ENCODE peak calls at places on chromosomes 13 and 19, in six cellular contexts. One of them, this sample, is unnamed.

GRCh38 chr13:39273953-39274352 is 235.7 kb downstream of the NHLRC3 start:
- DNase-seq in A549: peak
- DNase-seq in GM12878: no peak
- DNase-seq in HepG2: no peak
- DNase-seq in K562: no peak
- DNase-seq in endothelial cell of umbilical vein: peak
- DNase-seq in this sample: peak

GRCh38 chr13:57630661-57631606 is 610 bp upstream of the PCDH17 start:
- DNase-seq in endothelial cell of umbilical vein: peak
- DNase-seq in GM12878: no peak
- DNase-seq in A549: no peak
- DNase-seq in K562: no peak
- DNase-seq in HepG2: no peak
- DNase-seq in this sample: no peak

GRCh38 chr13:35512271-35512920 is 35.9 kb upstream of the MAB21L1 start:
- DNase-seq in K562: no peak
- DNase-seq in HepG2: no peak
- DNase-seq in endothelial cell of umbilical vein: peak
- DNase-seq in A549: no peak
- DNase-seq in GM12878: no peak
- DNase-seq in this sample: peak

GRCh38 chr19:52492991-52493470 is 34.4 kb upstream of the ZNF808 start:
- DNase-seq in endothelial cell of umbilical vein: peak
- DNase-seq in HepG2: no peak
- DNase-seq in GM12878: no peak
- DNase-seq in A549: no peak
- DNase-seq in K562: no peak
- DNase-seq in this sample: no peak

GRCh38 chr13:24276310-24276709 is 33.1 kb upstream of the C1QTNF9 start:
- DNase-seq in K562: no peak
- DNase-seq in endothelial cell of umbilical vein: no peak
- DNase-seq in HepG2: no peak
- DNase-seq in A549: no peak
- DNase-seq in GM12878: peak
- DNase-seq in this sample: peak

GRCh38 chr19:13152356-13152853 is 2.2 kb downstream of the IER2 start:
- DNase-seq in A549: no peak
- DNase-seq in HepG2: no peak
- DNase-seq in GM12878: no peak
- DNase-seq in K562: no peak
- DNase-seq in endothelial cell of umbilical vein: no peak
- DNase-seq in this sample: no peak

GRCh38 chr19:5434970-5435641 is 20.1 kb upstream of the ZNRF4 start:
- DNase-seq in GM12878: no peak
- DNase-seq in HepG2: peak
- DNase-seq in A549: peak
- DNase-seq in endothelial cell of umbilical vein: no peak
- DNase-seq in K562: peak
- DNase-seq in this sample: no peak

GRCh38 chr19:50548191-50549058 is 19.8 kb downstream of the LRRC4B start:
- DNase-seq in endothelial cell of umbilical vein: no peak
- DNase-seq in K562: no peak
- DNase-seq in A549: no peak
- DNase-seq in GM12878: no peak
- DNase-seq in HepG2: no peak
- DNase-seq in this sample: no peak

GRCh38 chr19:17081672-17082630 is 6.4 kb downstream of the MYO9B start:
- DNase-seq in HepG2: no peak
- DNase-seq in GM12878: no peak
- DNase-seq in K562: no peak
- DNase-seq in A549: no peak
- DNase-seq in endothelial cell of umbilical vein: no peak
- DNase-seq in this sample: no peak

GRCh38 chr13:24207841-24208240 is 47.3 kb downstream of the SPATA13 start:
- DNase-seq in A549: no peak
- DNase-seq in GM12878: no peak
- DNase-seq in endothelial cell of umbilical vein: no peak
- DNase-seq in HepG2: no peak
- DNase-seq in K562: no peak
- DNase-seq in this sample: no peak

GRCh38 chr13:67643656-67644055 is 413.5 kb upstream of the PCDH9 start:
- DNase-seq in endothelial cell of umbilical vein: no peak
- DNase-seq in GM12878: no peak
- DNase-seq in A549: no peak
- DNase-seq in HepG2: no peak
- DNase-seq in K562: no peak
- DNase-seq in this sample: no peak

GRCh38 chr19:2253106-2254051 is 2.8 kb downstream of the JSRP1 start:
- DNase-seq in GM12878: no peak
- DNase-seq in endothelial cell of umbilical vein: no peak
- DNase-seq in HepG2: peak
- DNase-seq in K562: no peak
- DNase-seq in A549: no peak
- DNase-seq in this sample: peak

GRCh38 chr13:45784755-45785675 is 66.5 kb downstream of the SIAH3 start:
- DNase-seq in HepG2: no peak
- DNase-seq in GM12878: no peak
- DNase-seq in A549: no peak
- DNase-seq in K562: no peak
- DNase-seq in endothelial cell of umbilical vein: no peak
- DNase-seq in this sample: no peak

GRCh38 chr19:5691205-5691929 is 1.3 kb downstream of the RPL36 start:
- DNase-seq in K562: peak
- DNase-seq in GM12878: no peak
- DNase-seq in endothelial cell of umbilical vein: peak
- DNase-seq in HepG2: no peak
- DNase-seq in A549: peak
- DNase-seq in this sample: peak

GRCh38 chr19:8571006-8571411 is 6.2 kb downstream of the MYO1F start:
- DNase-seq in K562: no peak
- DNase-seq in HepG2: peak
- DNase-seq in GM12878: no peak
- DNase-seq in endothelial cell of umbilical vein: no peak
- DNase-seq in A549: peak
- DNase-seq in this sample: peak

GRCh38 chr19:55836340-55836739 is at the start of gene NLRP4:
- DNase-seq in HepG2: no peak
- DNase-seq in A549: peak
- DNase-seq in GM12878: no peak
- DNase-seq in endothelial cell of umbilical vein: no peak
- DNase-seq in K562: no peak
- DNase-seq in this sample: no peak

GRCh38 chr19:35518313-35518712 is 4.9 kb upstream of the DMKN start:
- DNase-seq in K562: no peak
- DNase-seq in A549: peak
- DNase-seq in HepG2: no peak
- DNase-seq in GM12878: no peak
- DNase-seq in endothelial cell of umbilical vein: no peak
- DNase-seq in this sample: no peak

GRCh38 chr19:4277051-4277700 is 1.9 kb upstream of the SHD start:
- DNase-seq in HepG2: no peak
- DNase-seq in A549: no peak
- DNase-seq in GM12878: no peak
- DNase-seq in K562: peak
- DNase-seq in endothelial cell of umbilical vein: no peak
- DNase-seq in this sample: no peak

GRCh38 chr19:4278010-4278409 is 1.1 kb upstream of the SHD start:
- DNase-seq in A549: no peak
- DNase-seq in GM12878: no peak
- DNase-seq in endothelial cell of umbilical vein: no peak
- DNase-seq in HepG2: no peak
- DNase-seq in K562: no peak
- DNase-seq in this sample: no peak

GRCh38 chr19:4279530-4280422 is 710 bp downstream of the SHD start:
- DNase-seq in K562: no peak
- DNase-seq in HepG2: no peak
- DNase-seq in endothelial cell of umbilical vein: no peak
- DNase-seq in A549: no peak
- DNase-seq in GM12878: no peak
- DNase-seq in this sample: no peak

GRCh38 chr19:4278460-4278901 is 585 bp upstream of the SHD start:
- DNase-seq in A549: no peak
- DNase-seq in HepG2: no peak
- DNase-seq in endothelial cell of umbilical vein: no peak
- DNase-seq in GM12878: no peak
- DNase-seq in K562: no peak
- DNase-seq in this sample: peak

DNA sequence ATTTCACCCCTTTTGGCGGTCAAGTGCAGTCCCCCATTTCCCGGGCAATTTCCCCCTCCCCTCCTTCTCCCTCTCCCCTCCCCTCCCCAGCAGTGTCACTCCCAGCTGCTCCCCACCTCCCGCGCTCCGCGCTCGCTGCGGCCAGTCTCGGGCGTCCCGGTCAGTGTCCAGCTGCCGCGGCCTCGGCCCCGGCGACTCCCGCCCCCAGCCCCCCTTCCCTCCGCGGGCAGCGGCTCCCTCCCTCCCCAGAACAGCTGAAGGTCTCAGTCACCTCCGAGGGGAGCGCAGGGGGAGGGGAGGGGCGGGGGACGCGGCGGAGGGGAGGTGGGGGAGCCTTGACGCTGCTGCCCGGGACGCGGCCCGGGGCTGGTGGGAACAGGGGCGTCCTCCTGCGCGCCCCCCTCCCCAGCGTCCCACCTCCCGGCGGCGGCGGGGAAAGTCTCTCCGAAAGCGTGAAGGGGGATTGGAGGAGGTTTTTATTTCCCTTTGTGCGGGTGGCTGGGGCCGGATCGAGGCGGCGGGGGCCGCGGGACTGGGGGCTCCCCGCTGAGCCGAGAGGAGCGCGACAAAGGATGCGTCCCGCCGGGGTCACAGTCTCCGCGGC is at the start of gene SHD:
- DNase-seq in endothelial cell of umbilical vein: no peak
- DNase-seq in A549: no peak
- DNase-seq in K562: peak
- DNase-seq in GM12878: no peak
- DNase-seq in HepG2: no peak
- DNase-seq in this sample: no peak
- H3K4me3 ChIP-seq in endothelial cell of umbilical vein: no peak
- H3K4me3 ChIP-seq in A549: peak
- H3K4me3 ChIP-seq in K562: no peak
- H3K4me3 ChIP-seq in GM12878: no peak
- H3K4me3 ChIP-seq in HepG2: peak
- H3K4me3 ChIP-seq in this sample: no peak

DNA sequence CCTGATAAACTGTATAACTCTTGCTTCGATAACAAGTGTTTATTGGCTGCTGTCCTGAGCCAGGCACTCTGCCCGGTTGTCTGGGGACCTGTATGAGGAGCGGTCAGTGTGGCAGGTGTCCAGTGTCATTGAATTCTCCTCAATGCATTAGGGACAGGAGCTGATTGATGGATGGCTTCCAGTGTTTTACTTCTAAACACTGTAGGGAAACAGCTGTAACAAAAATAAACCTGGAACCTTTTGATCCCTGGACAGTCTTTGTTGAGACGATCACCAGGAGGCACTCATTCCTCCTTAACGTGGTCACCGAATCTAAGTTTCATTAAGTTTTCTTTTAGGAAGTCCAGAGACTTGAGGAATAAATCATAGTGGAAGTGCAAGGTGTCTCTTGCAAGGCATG is 17.9 kb downstream of the UBAC2 start:
- DNase-seq in A549: no peak
- DNase-seq in GM12878: no peak
- DNase-seq in HepG2: no peak
- DNase-seq in K562: no peak
- DNase-seq in endothelial cell of umbilical vein: peak
- DNase-seq in this sample: no peak
- TF ChIP-seq MAX in A549: no peak
- TF ChIP-seq MAX in GM12878: no peak
- TF ChIP-seq MAX in HepG2: no peak
- TF ChIP-seq MAX in K562: no peak
- TF ChIP-seq MAX in endothelial cell of umbilical vein: no peak
- TF ChIP-seq MAX in this sample: no peak

GRCh38 chr13:112601351-112601750 is 13.4 kb upstream of the TUBGCP3 start:
- DNase-seq in HepG2: no peak
- DNase-seq in A549: no peak
- DNase-seq in endothelial cell of umbilical vein: no peak
- DNase-seq in GM12878: no peak
- DNase-seq in K562: no peak
- DNase-seq in this sample: no peak

GRCh38 chr13:112608212-112608611 is 20.3 kb upstream of the TUBGCP3 start:
- DNase-seq in K562: no peak
- DNase-seq in GM12878: no peak
- DNase-seq in endothelial cell of umbilical vein: no peak
- DNase-seq in HepG2: no peak
- DNase-seq in A549: no peak
- DNase-seq in this sample: no peak

GRCh38 chr13:112603641-112604220 is 15.8 kb upstream of the TUBGCP3 start:
- DNase-seq in A549: no peak
- DNase-seq in K562: no peak
- DNase-seq in HepG2: no peak
- DNase-seq in endothelial cell of umbilical vein: peak
- DNase-seq in GM12878: no peak
- DNase-seq in this sample: no peak

GRCh38 chr13:112605531-112605990 is 17.6 kb upstream of the TUBGCP3 start:
- DNase-seq in GM12878: no peak
- DNase-seq in endothelial cell of umbilical vein: no peak
- DNase-seq in HepG2: no peak
- DNase-seq in K562: no peak
- DNase-seq in A549: no peak
- DNase-seq in this sample: no peak

DNA sequence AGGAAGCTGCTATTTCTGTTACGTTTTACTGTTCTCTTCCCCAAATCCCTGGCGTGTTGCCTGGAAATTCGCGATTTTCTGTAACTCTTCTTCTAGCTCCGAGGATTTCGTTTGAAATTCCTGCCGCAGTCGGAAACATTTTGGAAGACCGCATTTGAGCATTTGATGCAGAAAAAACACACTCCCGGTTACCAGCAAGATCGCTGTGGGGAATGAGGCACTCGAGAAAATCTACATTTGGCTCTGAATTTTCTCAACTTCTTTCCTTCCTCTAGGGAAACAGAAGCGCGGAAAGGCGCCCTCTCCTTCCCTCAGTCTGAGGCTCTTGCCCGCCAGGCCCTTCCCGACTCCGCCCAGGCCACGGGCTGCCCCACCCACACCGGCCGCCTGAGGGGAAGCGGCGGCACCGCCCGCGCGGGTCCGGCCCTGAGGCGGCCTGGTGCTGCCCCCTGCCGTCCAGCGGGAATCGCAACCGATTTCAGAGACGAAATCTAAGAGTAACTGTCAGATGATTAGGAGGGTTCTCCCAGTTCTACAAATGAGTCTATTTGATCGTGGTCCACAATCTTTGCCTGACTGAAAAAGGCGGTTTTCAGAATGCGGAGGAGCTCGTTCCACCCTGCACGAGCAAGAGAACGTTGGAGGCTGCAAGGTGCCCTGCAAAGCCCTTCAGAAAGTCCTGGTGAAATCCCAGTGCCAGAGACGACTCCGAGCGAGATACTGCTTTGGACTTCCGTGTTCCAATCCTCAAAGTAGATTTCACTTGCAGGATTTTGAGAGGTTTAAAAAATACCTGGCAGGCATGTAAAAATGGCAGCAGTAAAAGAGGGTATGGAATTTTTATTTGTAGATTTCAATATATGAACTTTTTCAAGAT is 18.4 kb upstream of the TUBGCP3 start:
- DNase-seq in A549: peak
- DNase-seq in HepG2: peak
- DNase-seq in endothelial cell of umbilical vein: peak
- DNase-seq in K562: peak
- DNase-seq in GM12878: no peak
- DNase-seq in this sample: peak
- TF ChIP-seq MYC in A549: no peak
- TF ChIP-seq MYC in HepG2: peak
- TF ChIP-seq MYC in endothelial cell of umbilical vein: no peak
- TF ChIP-seq MYC in K562: no peak
- TF ChIP-seq MYC in GM12878: no peak
- TF ChIP-seq MYC in this sample: peak

GRCh38 chr13:94292323-94292640 is 187.2 kb downstream of the DCT start:
- DNase-seq in endothelial cell of umbilical vein: no peak
- DNase-seq in A549: no peak
- DNase-seq in K562: no peak
- DNase-seq in HepG2: no peak
- DNase-seq in GM12878: no peak
- DNase-seq in this sample: no peak
- H3K4me3 ChIP-seq in endothelial cell of umbilical vein: no peak
- H3K4me3 ChIP-seq in A549: no peak
- H3K4me3 ChIP-seq in K562: no peak
- H3K4me3 ChIP-seq in HepG2: no peak
- H3K4me3 ChIP-seq in GM12878: no peak
- H3K4me3 ChIP-seq in this sample: no peak

This sample was measured in NB4.